ENCODE peak calls at places on chromosomes 5 and 9, in four cellular contexts. One of them, this sample, is unnamed.

GRCh38 chr5:151592855-151593408 is 1.8 kb upstream of the FAT2 start:
- DNase-seq in endothelial cell of umbilical vein: no peak
- DNase-seq in HCT116: no peak
- DNase-seq in GM12878: no peak
- DNase-seq in this sample: no peak

GRCh38 chr9:13863112-13863511 is 450.8 kb downstream of the NFIB start:
- DNase-seq in endothelial cell of umbilical vein: no peak
- DNase-seq in HCT116: no peak
- DNase-seq in GM12878: no peak
- DNase-seq in this sample: peak; percentile 24

GRCh38 chr5:65760504-65761275 is 38.7 kb downstream of the NLN start:
- DNase-seq in endothelial cell of umbilical vein: peak; percentile 86
- DNase-seq in HCT116: no peak
- DNase-seq in GM12878: peak; percentile 8
- DNase-seq in this sample: no peak

GRCh38 chr9:70902171-70902570 is 219.2 kb downstream of the TRPM3 start:
- DNase-seq in endothelial cell of umbilical vein: peak; percentile 55
- DNase-seq in HCT116: no peak
- DNase-seq in GM12878: no peak
- DNase-seq in this sample: no peak

GRCh38 chr9:96317335-96317980 is 15.5 kb upstream of the HSD17B3 start:
- DNase-seq in endothelial cell of umbilical vein: peak; percentile 57
- DNase-seq in HCT116: peak; percentile 41
- DNase-seq in GM12878: no peak
- DNase-seq in this sample: peak; percentile 42

GRCh38 chr5:103259705-103260355 is 1.3 kb downstream of the MACIR start:
- DNase-seq in endothelial cell of umbilical vein: no peak
- DNase-seq in HCT116: no peak
- DNase-seq in GM12878: no peak
- DNase-seq in this sample: peak; percentile 24

GRCh38 chr9:106697799-106698591 is 165.0 kb upstream of the ZNF462 start:
- DNase-seq in endothelial cell of umbilical vein: peak; percentile 12
- DNase-seq in HCT116: no peak
- DNase-seq in GM12878: no peak
- DNase-seq in this sample: no peak

GRCh38 chr5:120062515-120062917 is 401.6 kb upstream of the PRR16 start:
- DNase-seq in endothelial cell of umbilical vein: no peak
- DNase-seq in HCT116: no peak
- DNase-seq in GM12878: no peak
- DNase-seq in this sample: no peak

GRCh38 chr5:93585054-93585751 is 2.2 kb downstream of the NR2F1 start:
- DNase-seq in endothelial cell of umbilical vein: peak; percentile 67
- DNase-seq in HCT116: no peak
- DNase-seq in GM12878: no peak
- DNase-seq in this sample: no peak

GRCh38 chr5:109450129-109450877 is 40.5 kb upstream of the PJA2 start:
- DNase-seq in endothelial cell of umbilical vein: no peak
- DNase-seq in HCT116: no peak
- DNase-seq in GM12878: no peak
- DNase-seq in this sample: no peak

GRCh38 chr5:150498501-150498900 is 9.4 kb upstream of the NDST1 start:
- DNase-seq in endothelial cell of umbilical vein: no peak
- DNase-seq in HCT116: no peak
- DNase-seq in GM12878: no peak
- DNase-seq in this sample: no peak

GRCh38 chr5:59769041-59769360 is 124.5 kb downstream of the PDE4D start:
- DNase-seq in endothelial cell of umbilical vein: no peak
- DNase-seq in HCT116: no peak
- DNase-seq in GM12878: no peak
- DNase-seq in this sample: no peak

GRCh38 chr5:168162464-168162863 is 129.0 kb upstream of the WWC1 start:
- DNase-seq in endothelial cell of umbilical vein: no peak
- DNase-seq in HCT116: no peak
- DNase-seq in GM12878: no peak
- DNase-seq in this sample: no peak

GRCh38 chr5:56950626-56951130 is 1.2 kb downstream of the MIER3 start:
- DNase-seq in endothelial cell of umbilical vein: peak; percentile 74
- DNase-seq in HCT116: peak; percentile 13
- DNase-seq in GM12878: peak; percentile 5
- DNase-seq in this sample: no peak

GRCh38 chr9:94577541-94577940 is 16.1 kb downstream of the FBP2 start:
- DNase-seq in endothelial cell of umbilical vein: no peak
- DNase-seq in HCT116: no peak
- DNase-seq in GM12878: no peak
- DNase-seq in this sample: no peak

GRCh38 chr9:14768561-14769234 is 46.2 kb upstream of the CER1 start:
- DNase-seq in endothelial cell of umbilical vein: peak; percentile 77
- DNase-seq in HCT116: peak; percentile 42
- DNase-seq in GM12878: no peak
- DNase-seq in this sample: peak; percentile 82

GRCh38 chr9:121568541-121569265 is 69.1 kb upstream of the GGTA1 start:
- DNase-seq in endothelial cell of umbilical vein: peak; percentile 61
- DNase-seq in HCT116: no peak
- DNase-seq in GM12878: no peak
- DNase-seq in this sample: no peak

GRCh38 chr9:114004221-114004716 is 73.8 kb downstream of the AMBP start:
- DNase-seq in endothelial cell of umbilical vein: peak; percentile 63
- DNase-seq in HCT116: no peak
- DNase-seq in GM12878: no peak
- DNase-seq in this sample: no peak

GRCh38 chr5:56264417-56265025 is 31.4 kb upstream of the ANKRD55 start:
- DNase-seq in endothelial cell of umbilical vein: no peak
- DNase-seq in HCT116: peak; percentile 61
- DNase-seq in GM12878: no peak
- DNase-seq in this sample: no peak

GRCh38 chr5:167128581-167128980 is 1162.9 kb upstream of the WWC1 start:
- DNase-seq in endothelial cell of umbilical vein: no peak
- DNase-seq in HCT116: no peak
- DNase-seq in GM12878: no peak
- DNase-seq in this sample: no peak

DNA sequence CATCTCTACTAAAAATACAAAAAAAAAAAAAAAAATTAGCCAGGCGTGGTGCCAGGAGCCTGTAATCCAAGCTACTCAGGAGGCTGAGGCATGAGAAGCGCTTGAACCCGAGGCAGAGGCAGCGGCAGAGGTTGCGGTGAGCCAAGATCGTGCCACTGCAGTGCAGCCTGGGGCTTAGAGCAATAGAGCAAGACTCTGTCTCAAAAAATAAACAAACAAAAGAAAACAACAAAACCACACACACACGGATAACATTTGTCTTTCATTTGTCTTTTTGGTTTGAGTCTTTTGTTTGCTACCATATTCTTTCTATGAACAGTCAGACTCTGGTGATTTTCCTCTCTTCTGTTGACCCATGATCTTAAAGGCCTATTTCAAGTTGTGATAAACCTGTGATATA is 1168.3 kb upstream of the WWC1 start:
- DNase-seq in endothelial cell of umbilical vein: no peak
- DNase-seq in HCT116: no peak
- DNase-seq in GM12878: no peak
- DNase-seq in this sample: no peak
- H3K9ac ChIP-seq in endothelial cell of umbilical vein: no peak overlapping the region
- H3K9ac ChIP-seq in HCT116: no peak overlapping the region
- H3K9ac ChIP-seq in GM12878: no peak overlapping the region
- H3K9ac ChIP-seq in this sample: no peak overlapping the region

DNA sequence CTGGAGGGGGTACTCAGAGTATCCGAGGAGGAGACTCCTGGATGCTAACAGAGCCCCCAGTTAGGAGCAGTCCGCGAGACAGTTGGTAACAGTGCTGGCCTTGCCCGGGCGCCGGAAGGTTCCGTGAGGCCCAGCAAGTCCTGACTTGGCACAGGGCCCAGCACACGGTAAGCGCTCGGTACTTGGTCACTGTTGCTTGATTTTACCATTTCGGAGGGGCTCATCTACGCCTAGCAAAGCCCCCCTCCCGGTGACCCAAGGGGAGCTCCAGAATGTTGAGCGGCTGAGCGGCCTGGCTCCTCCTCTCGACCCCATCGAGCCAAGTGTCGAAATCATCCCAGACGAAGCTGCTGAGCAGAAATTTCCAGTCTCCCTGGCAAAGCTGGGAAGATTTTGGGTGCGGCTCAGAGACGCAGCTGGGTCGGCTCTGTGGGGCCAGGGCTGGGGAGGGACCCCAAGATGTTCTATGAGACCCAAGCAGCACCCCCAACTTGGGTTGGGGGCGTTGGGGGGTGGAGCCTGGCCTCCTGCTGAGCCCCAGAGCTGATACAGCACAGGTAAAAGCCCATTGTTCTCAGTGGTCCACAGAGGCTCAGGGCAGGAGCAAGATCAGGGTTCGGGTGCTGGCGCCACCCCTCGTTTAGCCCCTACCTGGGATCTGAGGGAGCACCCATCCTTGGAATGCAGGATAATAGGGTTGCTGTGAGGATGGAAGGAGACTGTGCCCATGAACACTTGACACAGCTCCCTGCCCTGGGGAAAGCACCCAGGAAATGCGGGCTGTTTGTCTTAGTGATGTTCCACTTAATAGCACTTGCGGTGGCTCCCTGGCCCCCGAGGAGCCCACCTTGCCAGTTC is 137.2 kb downstream of the C9orf50 start:
- DNase-seq in endothelial cell of umbilical vein: peak; percentile 64
- DNase-seq in HCT116: peak; percentile 72
- DNase-seq in GM12878: no peak
- DNase-seq in this sample: no peak
- TF ChIP-seq POLR2AphosphoS5 in endothelial cell of umbilical vein: no peak
- TF ChIP-seq POLR2AphosphoS5 in HCT116: peak; percentile 54
- TF ChIP-seq POLR2AphosphoS5 in GM12878: no peak
- TF ChIP-seq POLR2AphosphoS5 in this sample: peak; percentile 22

GRCh38 chr5:173055722-173055982 is 500 bp upstream of the CREBRF start:
- DNase-seq in endothelial cell of umbilical vein: no peak
- DNase-seq in HCT116: no peak
- DNase-seq in GM12878: no peak
- DNase-seq in this sample: no peak
- H3K9ac ChIP-seq in endothelial cell of umbilical vein: peak overlapping the region; percentile 35
- H3K9ac ChIP-seq in HCT116: peak overlapping the region; percentile 57
- H3K9ac ChIP-seq in GM12878: peak overlapping the region; percentile 73
- H3K9ac ChIP-seq in this sample: peak overlapping the region; percentile 67

GRCh38 chr5:10364186-10364689 is 10.7 kb downstream of the MARCHF6 start:
- DNase-seq in endothelial cell of umbilical vein: no peak
- DNase-seq in HCT116: no peak
- DNase-seq in GM12878: no peak
- DNase-seq in this sample: no peak
- TF ChIP-seq POLR2AphosphoS5 in endothelial cell of umbilical vein: no peak
- TF ChIP-seq POLR2AphosphoS5 in HCT116: no peak
- TF ChIP-seq POLR2AphosphoS5 in GM12878: no peak
- TF ChIP-seq POLR2AphosphoS5 in this sample: no peak

DNA sequence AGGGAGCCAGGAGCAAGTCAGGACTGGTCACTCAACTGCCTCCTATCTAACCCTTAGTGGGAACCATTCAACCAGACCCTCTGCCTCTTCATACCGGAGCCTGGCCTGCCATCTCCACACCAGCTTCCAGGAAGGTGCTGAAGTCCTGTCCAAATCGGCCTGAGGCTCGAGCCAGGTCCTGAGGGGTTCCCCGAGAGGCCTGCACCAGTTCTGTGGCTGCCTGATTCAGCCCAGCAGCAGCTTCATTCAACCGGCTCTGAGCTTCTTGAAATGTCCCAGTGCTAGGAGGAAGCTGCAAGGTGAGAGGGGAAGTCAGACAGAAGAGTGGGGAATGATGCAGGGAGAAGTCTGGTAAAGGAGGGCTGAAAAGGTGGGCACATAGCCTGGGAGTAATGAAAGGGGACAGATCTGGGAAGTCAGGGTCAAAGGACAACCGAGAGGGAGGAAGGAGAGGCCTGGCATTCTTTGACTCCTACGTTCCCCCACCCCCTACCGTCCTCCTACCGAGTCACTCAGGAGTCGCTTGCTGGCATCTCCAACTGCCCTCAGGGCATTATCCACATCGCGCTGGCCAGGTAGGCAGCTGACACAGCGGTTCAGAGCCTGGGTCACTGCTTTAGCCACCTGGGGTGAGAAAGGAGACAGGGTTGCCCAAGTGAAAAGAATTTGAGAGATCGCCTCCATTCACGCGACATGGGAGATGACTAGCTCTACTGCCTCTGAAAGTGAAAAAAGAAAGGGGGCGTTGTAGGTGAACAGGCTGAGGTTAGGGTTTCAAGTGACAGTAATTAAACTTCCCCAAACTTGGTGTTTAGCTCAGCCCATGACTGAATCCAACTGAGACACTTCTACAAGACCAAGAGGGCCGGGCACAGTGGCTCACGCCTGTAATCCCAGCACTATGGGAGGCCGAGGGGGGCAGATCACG is 20.2 kb downstream of the TLN1 start:
- DNase-seq in endothelial cell of umbilical vein: no peak
- DNase-seq in HCT116: no peak
- DNase-seq in GM12878: no peak
- DNase-seq in this sample: no peak
- H3K9ac ChIP-seq in endothelial cell of umbilical vein: no peak overlapping the region
- H3K9ac ChIP-seq in HCT116: no peak overlapping the region
- H3K9ac ChIP-seq in GM12878: no peak overlapping the region
- H3K9ac ChIP-seq in this sample: no peak overlapping the region

DNA sequence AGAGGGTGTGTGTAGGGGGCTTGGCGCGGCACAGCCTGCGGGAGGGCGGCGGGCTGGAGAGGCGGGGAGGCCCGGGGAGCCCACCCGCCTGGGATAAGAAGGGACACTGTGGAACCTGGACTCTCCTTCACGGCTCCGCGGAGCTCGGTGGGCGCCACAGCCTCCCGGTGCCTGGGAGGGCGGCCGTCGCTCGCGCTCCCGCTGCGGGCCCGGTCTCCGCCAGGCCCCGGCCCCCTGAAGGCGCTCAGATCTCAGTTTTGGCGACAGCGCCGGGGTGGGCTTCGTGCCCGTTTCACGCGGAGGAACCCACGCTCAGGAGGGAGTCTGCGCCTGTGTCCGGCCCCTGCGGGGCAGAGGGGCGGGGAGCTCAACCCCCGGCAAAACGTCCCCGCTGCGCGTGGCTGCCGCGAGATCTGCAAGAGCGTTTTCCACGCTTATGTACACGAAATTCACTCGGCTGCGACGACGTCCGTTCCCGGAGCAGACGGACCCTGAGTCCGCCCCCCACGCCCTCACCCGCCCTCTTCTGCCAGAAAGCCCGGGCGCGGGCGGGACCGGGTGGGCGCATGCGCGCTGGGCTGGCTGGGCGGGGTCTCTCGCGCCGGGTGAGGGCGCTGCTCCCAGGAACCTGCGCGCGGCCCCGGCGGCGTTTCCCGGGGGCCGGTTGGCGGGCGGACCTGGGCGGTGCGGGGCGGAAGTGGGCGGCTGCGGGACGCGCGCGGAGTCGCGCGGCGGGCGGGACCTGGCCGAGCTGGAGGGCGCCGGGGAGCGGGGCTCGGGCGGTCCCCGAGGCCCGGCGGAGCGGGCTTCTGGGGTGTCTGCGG is at the start of gene NELFB:
- DNase-seq in endothelial cell of umbilical vein: peak; percentile 75
- DNase-seq in HCT116: no peak
- DNase-seq in GM12878: peak; percentile 46
- DNase-seq in this sample: no peak
- TF ChIP-seq POLR2AphosphoS5 in endothelial cell of umbilical vein: peak; percentile 85
- TF ChIP-seq POLR2AphosphoS5 in HCT116: peak; percentile 81
- TF ChIP-seq POLR2AphosphoS5 in GM12878: no peak
- TF ChIP-seq POLR2AphosphoS5 in this sample: peak; percentile 94

This sample was measured in SK-N-MC.